ENCODE peak calls at places on chromosomes 13 and 19, in eight cellular contexts. One of them, this sample, is unnamed.
A peak's percentile ranks its signal among the peaks of the same experiment; 100 is the strongest.

GRCh38 chr13:94657167-94657566 is 55.2 kb downstream of the SOX21 start:
- DNase-seq in posterior cingulate gyrus: no peak
- DNase-seq in effector CD4-positive, alpha-beta T cell: no peak
- DNase-seq in mesenteric fat pad: no peak
- DNase-seq in Daoy: peak; percentile 9
- DNase-seq in neural progenitor cell: no peak
- DNase-seq in stimulated activated CD8-positive, alpha-beta memory T cell treated with anti-CD3 and anti-CD28 coated beads, Interleukin-7, amount 100 ng/mL, for 1 hour: no peak
- DNase-seq in COR-L47: no peak
- DNase-seq in this sample: no peak

GRCh38 chr13:22161871-22162270 is 491.0 kb downstream of the FGF9 start:
- DNase-seq in posterior cingulate gyrus: no peak
- DNase-seq in effector CD4-positive, alpha-beta T cell: no peak
- DNase-seq in mesenteric fat pad: no peak
- DNase-seq in Daoy: no peak
- DNase-seq in neural progenitor cell: no peak
- DNase-seq in stimulated activated CD8-positive, alpha-beta memory T cell treated with anti-CD3 and anti-CD28 coated beads, Interleukin-7, amount 100 ng/mL, for 1 hour: no peak
- DNase-seq in COR-L47: no peak
- DNase-seq in this sample: no peak

GRCh38 chr13:33017410-33017929 is 1.2 kb downstream of the KL start:
- DNase-seq in posterior cingulate gyrus: no peak
- DNase-seq in effector CD4-positive, alpha-beta T cell: no peak
- DNase-seq in mesenteric fat pad: no peak
- DNase-seq in Daoy: no peak
- DNase-seq in neural progenitor cell: peak; percentile 54
- DNase-seq in stimulated activated CD8-positive, alpha-beta memory T cell treated with anti-CD3 and anti-CD28 coated beads, Interleukin-7, amount 100 ng/mL, for 1 hour: no peak
- DNase-seq in COR-L47: no peak
- DNase-seq in this sample: peak; percentile 63

GRCh38 chr13:98961204-98962105 is 16.4 kb downstream of the DOCK9 start:
- DNase-seq in posterior cingulate gyrus: no peak
- DNase-seq in effector CD4-positive, alpha-beta T cell: no peak
- DNase-seq in mesenteric fat pad: no peak
- DNase-seq in Daoy: no peak
- DNase-seq in neural progenitor cell: no peak
- DNase-seq in stimulated activated CD8-positive, alpha-beta memory T cell treated with anti-CD3 and anti-CD28 coated beads, Interleukin-7, amount 100 ng/mL, for 1 hour: no peak
- DNase-seq in COR-L47: no peak
- DNase-seq in this sample: no peak

GRCh38 chr19:34310494-34310981 is 54.5 kb upstream of the GPI start:
- DNase-seq in posterior cingulate gyrus: no peak
- DNase-seq in effector CD4-positive, alpha-beta T cell: no peak
- DNase-seq in mesenteric fat pad: no peak
- DNase-seq in Daoy: no peak
- DNase-seq in neural progenitor cell: no peak
- DNase-seq in stimulated activated CD8-positive, alpha-beta memory T cell treated with anti-CD3 and anti-CD28 coated beads, Interleukin-7, amount 100 ng/mL, for 1 hour: no peak
- DNase-seq in COR-L47: peak; percentile 30
- DNase-seq in this sample: no peak

GRCh38 chr13:44402902-44403719 is 29.5 kb downstream of the SERP2 start:
- DNase-seq in posterior cingulate gyrus: peak; percentile 69
- DNase-seq in effector CD4-positive, alpha-beta T cell: no peak
- DNase-seq in mesenteric fat pad: no peak
- DNase-seq in Daoy: no peak
- DNase-seq in neural progenitor cell: no peak
- DNase-seq in stimulated activated CD8-positive, alpha-beta memory T cell treated with anti-CD3 and anti-CD28 coated beads, Interleukin-7, amount 100 ng/mL, for 1 hour: no peak
- DNase-seq in COR-L47: no peak
- DNase-seq in this sample: no peak

GRCh38 chr19:34256835-34257558 is 2.6 kb downstream of the GARRE1 start:
- DNase-seq in posterior cingulate gyrus: no peak
- DNase-seq in effector CD4-positive, alpha-beta T cell: no peak
- DNase-seq in mesenteric fat pad: no peak
- DNase-seq in Daoy: no peak
- DNase-seq in neural progenitor cell: no peak
- DNase-seq in stimulated activated CD8-positive, alpha-beta memory T cell treated with anti-CD3 and anti-CD28 coated beads, Interleukin-7, amount 100 ng/mL, for 1 hour: no peak
- DNase-seq in COR-L47: no peak
- DNase-seq in this sample: no peak

GRCh38 chr13:103200118-103200885 is 134.1 kb upstream of the SLC10A2 start:
- DNase-seq in posterior cingulate gyrus: no peak
- DNase-seq in effector CD4-positive, alpha-beta T cell: no peak
- DNase-seq in mesenteric fat pad: no peak
- DNase-seq in Daoy: no peak
- DNase-seq in neural progenitor cell: no peak
- DNase-seq in stimulated activated CD8-positive, alpha-beta memory T cell treated with anti-CD3 and anti-CD28 coated beads, Interleukin-7, amount 100 ng/mL, for 1 hour: no peak
- DNase-seq in COR-L47: no peak
- DNase-seq in this sample: no peak

GRCh38 chr19:46221981-46222610 is 7.4 kb upstream of the IGFL1 start:
- DNase-seq in posterior cingulate gyrus: no peak
- DNase-seq in effector CD4-positive, alpha-beta T cell: no peak
- DNase-seq in mesenteric fat pad: no peak
- DNase-seq in Daoy: peak; percentile 93
- DNase-seq in neural progenitor cell: no peak
- DNase-seq in stimulated activated CD8-positive, alpha-beta memory T cell treated with anti-CD3 and anti-CD28 coated beads, Interleukin-7, amount 100 ng/mL, for 1 hour: no peak
- DNase-seq in COR-L47: no peak
- DNase-seq in this sample: peak; percentile 60

GRCh38 chr13:76874466-76874865 is 11.7 kb downstream of the KCTD12 start:
- DNase-seq in posterior cingulate gyrus: no peak
- DNase-seq in effector CD4-positive, alpha-beta T cell: no peak
- DNase-seq in mesenteric fat pad: no peak
- DNase-seq in Daoy: no peak
- DNase-seq in neural progenitor cell: no peak
- DNase-seq in stimulated activated CD8-positive, alpha-beta memory T cell treated with anti-CD3 and anti-CD28 coated beads, Interleukin-7, amount 100 ng/mL, for 1 hour: no peak
- DNase-seq in COR-L47: no peak
- DNase-seq in this sample: no peak

GRCh38 chr19:30718728-30719127 is 346.5 kb downstream of the ZNF536 start:
- DNase-seq in posterior cingulate gyrus: no peak
- DNase-seq in effector CD4-positive, alpha-beta T cell: no peak
- DNase-seq in mesenteric fat pad: peak; percentile 26
- DNase-seq in Daoy: peak; percentile 68
- DNase-seq in neural progenitor cell: no peak
- DNase-seq in stimulated activated CD8-positive, alpha-beta memory T cell treated with anti-CD3 and anti-CD28 coated beads, Interleukin-7, amount 100 ng/mL, for 1 hour: no peak
- DNase-seq in COR-L47: no peak
- DNase-seq in this sample: no peak

GRCh38 chr13:72399351-72399750 is 328.1 kb downstream of the MZT1 start:
- DNase-seq in posterior cingulate gyrus: no peak
- DNase-seq in effector CD4-positive, alpha-beta T cell: no peak
- DNase-seq in mesenteric fat pad: no peak
- DNase-seq in Daoy: no peak
- DNase-seq in neural progenitor cell: no peak
- DNase-seq in stimulated activated CD8-positive, alpha-beta memory T cell treated with anti-CD3 and anti-CD28 coated beads, Interleukin-7, amount 100 ng/mL, for 1 hour: no peak
- DNase-seq in COR-L47: no peak
- DNase-seq in this sample: no peak

GRCh38 chr13:40680659-40681323 is 14.3 kb upstream of the FOXO1 start:
- DNase-seq in posterior cingulate gyrus: no peak
- DNase-seq in effector CD4-positive, alpha-beta T cell: no peak
- DNase-seq in mesenteric fat pad: no peak
- DNase-seq in Daoy: no peak
- DNase-seq in neural progenitor cell: no peak
- DNase-seq in stimulated activated CD8-positive, alpha-beta memory T cell treated with anti-CD3 and anti-CD28 coated beads, Interleukin-7, amount 100 ng/mL, for 1 hour: no peak
- DNase-seq in COR-L47: no peak
- DNase-seq in this sample: no peak

GRCh38 chr19:30442715-30443114 is 70.5 kb downstream of the ZNF536 start:
- DNase-seq in posterior cingulate gyrus: no peak
- DNase-seq in effector CD4-positive, alpha-beta T cell: no peak
- DNase-seq in mesenteric fat pad: no peak
- DNase-seq in Daoy: no peak
- DNase-seq in neural progenitor cell: no peak
- DNase-seq in stimulated activated CD8-positive, alpha-beta memory T cell treated with anti-CD3 and anti-CD28 coated beads, Interleukin-7, amount 100 ng/mL, for 1 hour: no peak
- DNase-seq in COR-L47: no peak
- DNase-seq in this sample: no peak

GRCh38 chr13:90696254-90696653 is 651.2 kb upstream of the MIR17HG start:
- DNase-seq in posterior cingulate gyrus: no peak
- DNase-seq in effector CD4-positive, alpha-beta T cell: no peak
- DNase-seq in mesenteric fat pad: no peak
- DNase-seq in Daoy: no peak
- DNase-seq in neural progenitor cell: no peak
- DNase-seq in stimulated activated CD8-positive, alpha-beta memory T cell treated with anti-CD3 and anti-CD28 coated beads, Interleukin-7, amount 100 ng/mL, for 1 hour: no peak
- DNase-seq in COR-L47: no peak
- DNase-seq in this sample: peak; percentile 13

GRCh38 chr13:40452741-40453665 is 213.4 kb downstream of the FOXO1 start:
- DNase-seq in posterior cingulate gyrus: no peak
- DNase-seq in effector CD4-positive, alpha-beta T cell: no peak
- DNase-seq in mesenteric fat pad: no peak
- DNase-seq in Daoy: peak; percentile 70
- DNase-seq in neural progenitor cell: no peak
- DNase-seq in stimulated activated CD8-positive, alpha-beta memory T cell treated with anti-CD3 and anti-CD28 coated beads, Interleukin-7, amount 100 ng/mL, for 1 hour: no peak
- DNase-seq in COR-L47: no peak
- DNase-seq in this sample: no peak

GRCh38 chr19:10339380-10339960 is at the start of gene ICAM3:
- DNase-seq in posterior cingulate gyrus: no peak
- DNase-seq in effector CD4-positive, alpha-beta T cell: peak; percentile 37
- DNase-seq in mesenteric fat pad: no peak
- DNase-seq in Daoy: no peak
- DNase-seq in neural progenitor cell: no peak
- DNase-seq in stimulated activated CD8-positive, alpha-beta memory T cell treated with anti-CD3 and anti-CD28 coated beads, Interleukin-7, amount 100 ng/mL, for 1 hour: peak; percentile 36
- DNase-seq in COR-L47: no peak
- DNase-seq in this sample: no peak

GRCh38 chr19:10033614-10034013 is 20.3 kb downstream of the RDH8 start:
- DNase-seq in posterior cingulate gyrus: no peak
- DNase-seq in effector CD4-positive, alpha-beta T cell: no peak
- DNase-seq in mesenteric fat pad: no peak
- DNase-seq in Daoy: no peak
- DNase-seq in neural progenitor cell: no peak
- DNase-seq in stimulated activated CD8-positive, alpha-beta memory T cell treated with anti-CD3 and anti-CD28 coated beads, Interleukin-7, amount 100 ng/mL, for 1 hour: no peak
- DNase-seq in COR-L47: no peak
- DNase-seq in this sample: no peak

GRCh38 chr13:44112700-44113329 is 233.1 kb downstream of the LACC1 start:
- DNase-seq in posterior cingulate gyrus: no peak
- DNase-seq in effector CD4-positive, alpha-beta T cell: no peak
- DNase-seq in mesenteric fat pad: no peak
- DNase-seq in Daoy: no peak
- DNase-seq in neural progenitor cell: no peak
- DNase-seq in stimulated activated CD8-positive, alpha-beta memory T cell treated with anti-CD3 and anti-CD28 coated beads, Interleukin-7, amount 100 ng/mL, for 1 hour: no peak
- DNase-seq in COR-L47: no peak
- DNase-seq in this sample: no peak

GRCh38 chr13:111944171-111944583 is 122.8 kb upstream of the SOX1 start:
- DNase-seq in posterior cingulate gyrus: no peak
- DNase-seq in effector CD4-positive, alpha-beta T cell: no peak
- DNase-seq in mesenteric fat pad: peak; percentile 85
- DNase-seq in Daoy: no peak
- DNase-seq in neural progenitor cell: no peak
- DNase-seq in stimulated activated CD8-positive, alpha-beta memory T cell treated with anti-CD3 and anti-CD28 coated beads, Interleukin-7, amount 100 ng/mL, for 1 hour: no peak
- DNase-seq in COR-L47: no peak
- DNase-seq in this sample: no peak

GRCh38 chr19:38095411-38096308 is 128.4 kb downstream of the DPF1 start:
- DNase-seq in posterior cingulate gyrus: peak; percentile 91
- DNase-seq in effector CD4-positive, alpha-beta T cell: peak; percentile 14
- DNase-seq in mesenteric fat pad: no peak
- DNase-seq in Daoy: peak; percentile 73
- DNase-seq in neural progenitor cell: peak; percentile 89
- DNase-seq in stimulated activated CD8-positive, alpha-beta memory T cell treated with anti-CD3 and anti-CD28 coated beads, Interleukin-7, amount 100 ng/mL, for 1 hour: peak; percentile 14
- DNase-seq in COR-L47: peak; percentile 34
- DNase-seq in this sample: peak; percentile 78

GRCh38 chr19:57850553-57851017 is 926 bp downstream of the ZNF587 start:
- DNase-seq in posterior cingulate gyrus: no peak
- DNase-seq in effector CD4-positive, alpha-beta T cell: no peak
- DNase-seq in mesenteric fat pad: no peak
- DNase-seq in Daoy: peak; percentile 47
- DNase-seq in neural progenitor cell: peak; percentile 56
- DNase-seq in stimulated activated CD8-positive, alpha-beta memory T cell treated with anti-CD3 and anti-CD28 coated beads, Interleukin-7, amount 100 ng/mL, for 1 hour: no peak
- DNase-seq in COR-L47: peak; percentile 21
- DNase-seq in this sample: peak; percentile 85

GRCh38 chr13:41588899-41589298 is 131.5 kb downstream of the RGCC start:
- DNase-seq in posterior cingulate gyrus: no peak
- DNase-seq in effector CD4-positive, alpha-beta T cell: no peak
- DNase-seq in mesenteric fat pad: no peak
- DNase-seq in Daoy: peak; percentile 67
- DNase-seq in neural progenitor cell: no peak
- DNase-seq in stimulated activated CD8-positive, alpha-beta memory T cell treated with anti-CD3 and anti-CD28 coated beads, Interleukin-7, amount 100 ng/mL, for 1 hour: no peak
- DNase-seq in COR-L47: no peak
- DNase-seq in this sample: no peak

This sample was measured in hepatocyte.